ENCODE peak calls at places on chromosomes 2 and 18, in five cellular contexts. One of them, this sample, is unnamed.

GRCh38 chr2:37306024-37306423 is 18.6 kb downstream of the PRKD3 start:
- DNase-seq in stomach: no peak
- DNase-seq in K562: no peak
- DNase-seq in transverse colon: peak
- DNase-seq in A549: no peak
- DNase-seq in this sample: no peak

GRCh38 chr2:9287400-9288059 is 80.9 kb downstream of the ASAP2 start:
- DNase-seq in transverse colon: no peak
- DNase-seq in stomach: no peak
- DNase-seq in K562: no peak
- DNase-seq in A549: peak
- DNase-seq in this sample: no peak

GRCh38 chr2:43049836-43050796 is 176.3 kb downstream of the ZFP36L2 start:
- DNase-seq in K562: no peak
- DNase-seq in transverse colon: no peak
- DNase-seq in stomach: no peak
- DNase-seq in A549: no peak
- DNase-seq in this sample: no peak

GRCh38 chr2:223626713-223627112 is 24.6 kb upstream of the SCG2 start:
- DNase-seq in K562: no peak
- DNase-seq in transverse colon: no peak
- DNase-seq in A549: no peak
- DNase-seq in stomach: no peak
- DNase-seq in this sample: no peak

GRCh38 chr2:127698553-127699355 is 2.5 kb upstream of the SFT2D3 start:
- DNase-seq in A549: no peak
- DNase-seq in K562: no peak
- DNase-seq in stomach: no peak
- DNase-seq in transverse colon: no peak
- DNase-seq in this sample: no peak

GRCh38 chr18:3060667-3061580 is 48.0 kb upstream of the LPIN2 start:
- DNase-seq in A549: no peak
- DNase-seq in K562: no peak
- DNase-seq in stomach: no peak
- DNase-seq in transverse colon: no peak
- DNase-seq in this sample: no peak

GRCh38 chr2:158953926-158954763 is 14.3 kb upstream of the TANC1 start:
- DNase-seq in K562: no peak
- DNase-seq in transverse colon: peak
- DNase-seq in A549: peak
- DNase-seq in stomach: peak
- DNase-seq in this sample: peak

GRCh38 chr2:149068996-149069888 is 30.7 kb downstream of the LYPD6B start:
- DNase-seq in transverse colon: no peak
- DNase-seq in K562: no peak
- DNase-seq in A549: no peak
- DNase-seq in stomach: no peak
- DNase-seq in this sample: no peak

GRCh38 chr2:158567208-158567607 is 110.5 kb downstream of the PKP4 start:
- DNase-seq in stomach: no peak
- DNase-seq in transverse colon: no peak
- DNase-seq in A549: no peak
- DNase-seq in K562: no peak
- DNase-seq in this sample: no peak

GRCh38 chr2:108949316-108950299 is 39.4 kb downstream of the EDAR start:
- DNase-seq in A549: no peak
- DNase-seq in transverse colon: peak
- DNase-seq in K562: no peak
- DNase-seq in stomach: no peak
- DNase-seq in this sample: no peak

GRCh38 chr2:10171006-10171800 is 48.7 kb downstream of the RRM2 start:
- DNase-seq in stomach: no peak
- DNase-seq in transverse colon: no peak
- DNase-seq in K562: no peak
- DNase-seq in A549: no peak
- DNase-seq in this sample: no peak

GRCh38 chr18:37175727-37176126 is 346.8 kb downstream of the KIAA1328 start:
- DNase-seq in K562: no peak
- DNase-seq in stomach: no peak
- DNase-seq in transverse colon: no peak
- DNase-seq in A549: no peak
- DNase-seq in this sample: no peak

GRCh38 chr2:61733563-61733962 is 120.3 kb downstream of the FAM161A start:
- DNase-seq in A549: no peak
- DNase-seq in transverse colon: no peak
- DNase-seq in stomach: no peak
- DNase-seq in K562: no peak
- DNase-seq in this sample: no peak

GRCh38 chr2:96305091-96305978 is at the start of gene SNRNP200:
- DNase-seq in stomach: peak
- DNase-seq in A549: peak
- DNase-seq in transverse colon: peak
- DNase-seq in K562: peak
- DNase-seq in this sample: peak
- TF ChIP-seq EP300 in stomach: no peak
- TF ChIP-seq EP300 in A549: no peak
- TF ChIP-seq EP300 in transverse colon: no peak
- TF ChIP-seq EP300 in K562: peak
- TF ChIP-seq EP300 in this sample: peak

DNA sequence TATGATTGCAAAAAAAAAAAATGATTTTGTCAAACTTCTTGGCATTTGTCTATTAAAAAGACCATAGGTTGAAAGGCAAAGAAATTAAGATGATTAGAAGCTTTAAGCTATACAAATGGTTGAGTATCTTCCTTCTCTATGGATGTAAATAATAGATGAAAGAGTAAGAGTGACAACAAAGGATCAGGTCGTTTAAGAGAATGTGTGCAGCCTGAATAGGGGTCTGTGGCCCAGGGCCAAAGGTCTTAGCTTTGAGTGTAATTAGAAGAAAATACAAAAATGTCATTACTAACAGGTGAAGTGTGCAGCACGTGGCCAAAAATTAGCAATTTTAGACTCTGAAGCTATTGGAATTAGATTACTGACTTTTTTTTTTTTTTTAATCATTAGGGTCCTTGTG is 122.4 kb downstream of the GREB1L start:
- DNase-seq in A549: no peak
- DNase-seq in K562: no peak
- DNase-seq in stomach: no peak
- DNase-seq in transverse colon: no peak
- DNase-seq in this sample: no peak
- TF ChIP-seq POLR2A in A549: no peak
- TF ChIP-seq POLR2A in K562: no peak
- TF ChIP-seq POLR2A in stomach: no peak
- TF ChIP-seq POLR2A in transverse colon: no peak
- TF ChIP-seq POLR2A in this sample: no peak

GRCh38 chr2:84799772-84800171 is 81.1 kb downstream of the TRABD2A start:
- DNase-seq in A549: no peak
- DNase-seq in K562: no peak
- DNase-seq in stomach: no peak
- DNase-seq in transverse colon: no peak
- DNase-seq in this sample: no peak

GRCh38 chr2:84793641-84794040 is 87.2 kb downstream of the TRABD2A start:
- DNase-seq in A549: no peak
- DNase-seq in K562: no peak
- DNase-seq in transverse colon: no peak
- DNase-seq in stomach: no peak
- DNase-seq in this sample: no peak

GRCh38 chr2:84796798-84797197 is 84.1 kb downstream of the TRABD2A start:
- DNase-seq in K562: no peak
- DNase-seq in stomach: no peak
- DNase-seq in transverse colon: no peak
- DNase-seq in A549: no peak
- DNase-seq in this sample: no peak

GRCh38 chr2:84800194-84800805 is 80.6 kb downstream of the TRABD2A start:
- DNase-seq in K562: no peak
- DNase-seq in transverse colon: no peak
- DNase-seq in A549: no peak
- DNase-seq in stomach: no peak
- DNase-seq in this sample: no peak

DNA sequence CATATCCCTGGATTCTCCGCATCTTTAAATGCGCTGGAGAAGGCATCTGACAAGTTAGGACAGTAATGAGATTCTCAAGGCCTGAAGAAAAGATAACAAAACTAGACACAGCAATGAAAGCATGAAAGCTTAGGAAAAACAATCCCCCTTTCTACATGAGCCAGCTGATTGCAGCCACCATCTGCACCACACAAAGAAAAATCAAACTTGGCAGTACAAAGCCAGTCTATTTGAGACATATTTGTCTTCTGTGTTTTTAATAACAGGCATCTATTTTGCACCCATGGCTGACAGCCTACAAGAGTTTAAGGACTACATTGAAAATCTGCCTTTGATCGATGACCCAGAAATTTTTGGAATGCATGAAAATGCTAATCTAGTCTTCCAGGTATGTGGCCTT is 83.6 kb downstream of the TRABD2A start:
- DNase-seq in A549: no peak
- DNase-seq in K562: no peak
- DNase-seq in transverse colon: no peak
- DNase-seq in stomach: no peak
- DNase-seq in this sample: no peak
- TF ChIP-seq EP300 in A549: no peak
- TF ChIP-seq EP300 in K562: no peak
- TF ChIP-seq EP300 in transverse colon: no peak
- TF ChIP-seq EP300 in stomach: no peak
- TF ChIP-seq EP300 in this sample: no peak

GRCh38 chr2:11465110-11465484 is 864 bp downstream of the E2F6 start:
- DNase-seq in K562: no peak
- DNase-seq in stomach: no peak
- DNase-seq in A549: no peak
- DNase-seq in transverse colon: no peak
- DNase-seq in this sample: no peak

GRCh38 chr2:11467126-11467649 is 1.2 kb upstream of the E2F6 start:
- DNase-seq in stomach: no peak
- DNase-seq in K562: no peak
- DNase-seq in transverse colon: no peak
- DNase-seq in A549: no peak
- DNase-seq in this sample: no peak

GRCh38 chr2:11466307-11467125 is 555 bp upstream of the E2F6 start:
- DNase-seq in stomach: no peak
- DNase-seq in transverse colon: peak
- DNase-seq in K562: no peak
- DNase-seq in A549: peak
- DNase-seq in this sample: no peak

GRCh38 chr2:11467749-11468148 is 1.8 kb upstream of the E2F6 start:
- DNase-seq in A549: no peak
- DNase-seq in stomach: no peak
- DNase-seq in K562: no peak
- DNase-seq in transverse colon: no peak
- DNase-seq in this sample: no peak

DNA sequence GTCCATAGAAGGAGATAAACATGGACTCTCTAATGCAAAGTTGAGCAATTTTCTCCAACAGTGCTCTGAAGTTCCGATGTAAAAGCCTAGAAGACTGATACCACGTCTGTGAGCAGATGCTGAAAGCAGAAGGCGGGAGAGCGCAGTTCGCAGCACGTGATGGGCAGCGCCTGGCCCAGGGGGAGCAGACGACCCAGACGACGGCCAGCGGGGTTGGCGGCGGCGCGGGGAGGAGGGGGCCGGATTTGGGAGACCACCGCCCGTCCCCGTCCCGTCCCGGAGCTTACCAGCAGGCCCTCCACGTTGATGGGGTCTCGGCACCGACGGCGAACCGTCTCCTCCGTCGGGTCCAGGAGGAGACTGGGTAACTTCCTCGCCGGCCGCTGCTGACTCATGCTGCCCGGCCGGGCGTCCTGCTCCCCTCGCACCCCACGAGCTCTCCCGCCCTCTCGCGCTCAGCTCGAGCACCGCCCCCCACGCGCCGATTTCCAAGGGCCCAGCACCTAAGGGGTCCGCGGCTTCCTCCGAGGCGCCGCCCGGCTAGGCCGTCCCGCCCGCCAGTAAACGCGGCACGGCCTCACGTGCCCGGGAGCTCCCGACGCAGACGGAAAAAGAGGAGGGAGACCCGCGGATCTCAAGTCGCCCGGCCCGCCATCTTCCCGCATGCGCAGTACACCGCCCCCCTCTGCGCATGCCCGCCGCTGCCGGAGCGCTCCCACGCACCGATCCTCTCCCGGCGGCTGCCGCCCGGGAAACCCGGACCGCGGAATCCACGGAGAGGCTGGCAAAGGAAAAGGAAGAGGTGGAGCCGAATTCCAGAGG is at the start of gene E2F6:
- DNase-seq in K562: peak
- DNase-seq in A549: peak
- DNase-seq in transverse colon: peak
- DNase-seq in stomach: peak
- DNase-seq in this sample: peak
- TF ChIP-seq POLR2A in K562: peak
- TF ChIP-seq POLR2A in A549: peak
- TF ChIP-seq POLR2A in transverse colon: peak
- TF ChIP-seq POLR2A in stomach: no peak
- TF ChIP-seq POLR2A in this sample: peak

GRCh38 chr2:54858021-54858681 is 134.7 kb downstream of the EML6 start:
- DNase-seq in K562: no peak
- DNase-seq in stomach: no peak
- DNase-seq in A549: no peak
- DNase-seq in transverse colon: no peak
- DNase-seq in this sample: no peak
- TF ChIP-seq EP300 in K562: no peak
- TF ChIP-seq EP300 in stomach: no peak
- TF ChIP-seq EP300 in A549: peak
- TF ChIP-seq EP300 in transverse colon: no peak
- TF ChIP-seq EP300 in this sample: no peak

This sample was measured in tibial nerve.